ENCODE peak calls at places on chromosomes 1 and 21, in ten cellular contexts. F is HFFc6; O is A549; U is fibroblast of lung; C is psoas muscle; X is stimulated activated naive CD4-positive, alpha-beta T cell; H is amygdala; N is tibial artery; D is left lung; Q is iris pigment epithelial cell. G is an unnamed sample.

GRCh38 chr1:54997711-54997986 is 1.1 kb upstream of the BSND start:
- DNase-seq in F (no peak), O (no peak), U (no peak), C (no peak), X (no peak), H (no peak), N (no peak), D (no peak), Q (no peak), G (no peak)

GRCh38 chr21:14046401-14046800 is 164.4 kb downstream of the LIPI start:
- DNase-seq in F (no peak), O (no peak), U (peak; percentile 18), C (no peak), X (no peak), H (no peak), N (no peak), D (no peak), Q (no peak), G (peak; percentile 10)

GRCh38 chr1:63772876-63773275 is 941 bp upstream of the ROR1 start:
- DNase-seq in F (no peak), O (no peak), U (no peak), C (no peak), X (no peak), H (no peak), N (no peak), D (no peak), Q (no peak), G (no peak)

GRCh38 chr1:78497196-78497595 is 6.4 kb downstream of the PTGFR start:
- DNase-seq in F (no peak), O (no peak), U (peak; percentile 20), C (no peak), X (no peak), H (no peak), N (no peak), D (no peak), Q (no peak), G (peak; percentile 28)

GRCh38 chr1:223248787-223249175 is 105.7 kb upstream of the TLR5 start:
- DNase-seq in F (no peak), O (no peak), U (no peak), C (no peak), X (peak; percentile 10), H (no peak), N (no peak), D (no peak), Q (no peak), G (no peak)

GRCh38 chr21:32844653-32845443 is 73.3 kb upstream of the PAXBP1 start:
- DNase-seq in F (peak; percentile 72), O (peak; percentile 40), U (peak; percentile 71), C (no peak), X (no peak), H (no peak), N (no peak), D (no peak), Q (peak; percentile 72), G (peak; percentile 86)

GRCh38 chr1:59672851-59673574 is 141.7 kb upstream of the HOOK1 start:
- DNase-seq in F (peak; percentile 76), O (peak; percentile 44), U (peak; percentile 86), C (no peak), X (no peak), H (no peak), N (no peak), D (peak; percentile 59), Q (peak; percentile 94), G (peak; percentile 47)

GRCh38 chr1:36323636-36324321 is at the start of gene EVA1B:
- DNase-seq in F (peak; percentile 59), O (peak; percentile 32), U (peak; percentile 88), C (peak; percentile 79), X (peak; percentile 22), H (peak; percentile 58), N (peak; percentile 94), D (peak; percentile 88), Q (peak; percentile 86), G (peak; percentile 86)

GRCh38 chr1:151165281-151165737 is 393 bp downstream of the LYSMD1 start:
- DNase-seq in F (no peak), O (peak; percentile 18), U (peak; percentile 63), C (peak; percentile 52), X (no peak), H (peak; percentile 55), N (no peak), D (peak; percentile 53), Q (peak; percentile 55), G (peak; percentile 68)

GRCh38 chr1:17093822-17094393 is 25.3 kb downstream of the PADI2 start:
- DNase-seq in F (no peak), O (no peak), U (no peak), C (no peak), X (no peak), H (no peak), N (no peak), D (no peak), Q (no peak), G (no peak)

G was measured in AG08395.